ENCODE peak calls at places on chromosomes 6 and 20, in six cellular contexts. R, F, Z, X, A and T are unnamed samples.
A peak's percentile ranks its signal among the peaks of the same experiment; 100 is the strongest.

GRCh38 chr20:49096212-49096730 is 50.2 kb downstream of the CSE1L start:
- DNase-seq in R (no peak), F (no peak), Z (no peak), X (no peak), A (no peak), T (no peak)

GRCh38 chr20:32134026-32134425 is 24.5 kb downstream of the TM9SF4 start:
- DNase-seq in R (no peak), F (no peak), Z (no peak), X (no peak), A (no peak), T (no peak)

GRCh38 chr6:57159127-57159526 is 13.0 kb upstream of the BAG2 start:
- DNase-seq in R (no peak), F (no peak), Z (no peak), X (no peak), A (no peak), T (no peak)

GRCh38 chr6:3239110-3239830 is 11.8 kb upstream of the TUBB2B start:
- DNase-seq in R (no peak), F (no peak), Z (no peak), X (no peak), A (no peak), T (no peak)

GRCh38 chr6:11201772-11202512 is 30.5 kb downstream of the NEDD9 start:
- DNase-seq in R (no peak), F (no peak), Z (no peak), X (no peak), A (no peak), T (no peak)

GRCh38 chr6:41702089-41702745 is 33.2 kb downstream of the TFEB start:
- DNase-seq in R (no peak), F (no peak), Z (no peak), X (no peak), A (no peak), T (no peak)

GRCh38 chr6:108587258-108588059 is 26.7 kb downstream of the FOXO3 start:
- DNase-seq in R (no peak), F (peak; percentile 69), Z (no peak), X (no peak), A (no peak), T (no peak)

GRCh38 chr20:14406495-14406894 is 69.1 kb upstream of the FLRT3 start:
- DNase-seq in R (no peak), F (no peak), Z (no peak), X (no peak), A (no peak), T (no peak)

GRCh38 chr6:46505693-46506512 is 14.7 kb upstream of the RCAN2 start:
- DNase-seq in R (no peak), F (no peak), Z (no peak), X (no peak), A (peak; percentile 16), T (no peak)

GRCh38 chr6:128413291-128413690 is 107.1 kb downstream of the PTPRK start:
- DNase-seq in R (no peak), F (no peak), Z (no peak), X (no peak), A (no peak), T (no peak)

GRCh38 chr6:56938634-56939294 is 16.1 kb upstream of the BEND6 start:
- DNase-seq in R (no peak), F (peak; percentile 88), Z (no peak), X (no peak), A (peak; percentile 38), T (no peak)

DNA sequence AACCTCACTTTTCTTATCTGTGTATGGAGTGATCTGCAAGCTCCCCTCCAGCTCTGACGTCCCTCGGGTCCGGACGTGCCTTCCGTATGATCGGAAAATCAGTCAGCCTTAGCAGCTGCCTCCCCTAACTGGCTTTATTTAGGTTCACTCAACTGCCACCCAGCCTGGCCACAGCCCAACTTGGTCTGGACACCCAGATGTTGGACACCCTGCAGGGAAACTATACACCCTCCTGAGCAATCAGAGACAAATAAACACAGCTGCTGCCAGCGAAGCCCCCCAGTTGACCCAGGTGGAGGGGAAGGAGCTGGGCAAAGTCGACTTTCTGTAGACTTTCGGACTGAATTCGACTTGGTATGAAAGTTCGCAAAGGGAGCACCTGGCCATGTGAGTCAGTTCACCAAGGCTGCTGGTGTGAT is 28.9 kb downstream of the TBC1D7 start:
- DNase-seq in R (no peak), F (no peak), Z (peak; percentile 91), X (no peak), A (no peak), T (no peak)
- H3K4me1 ChIP-seq in R (peaks cover 23% of the 10 kb centered on the region), F (peaks cover 14% of the 10 kb centered on the region), Z (peaks cover 93% of the 10 kb centered on the region), X (peaks cover 4% of the 10 kb centered on the region), A (peaks cover 18% of the 10 kb centered on the region), T (peaks cover 12% of the 10 kb centered on the region)

DNA sequence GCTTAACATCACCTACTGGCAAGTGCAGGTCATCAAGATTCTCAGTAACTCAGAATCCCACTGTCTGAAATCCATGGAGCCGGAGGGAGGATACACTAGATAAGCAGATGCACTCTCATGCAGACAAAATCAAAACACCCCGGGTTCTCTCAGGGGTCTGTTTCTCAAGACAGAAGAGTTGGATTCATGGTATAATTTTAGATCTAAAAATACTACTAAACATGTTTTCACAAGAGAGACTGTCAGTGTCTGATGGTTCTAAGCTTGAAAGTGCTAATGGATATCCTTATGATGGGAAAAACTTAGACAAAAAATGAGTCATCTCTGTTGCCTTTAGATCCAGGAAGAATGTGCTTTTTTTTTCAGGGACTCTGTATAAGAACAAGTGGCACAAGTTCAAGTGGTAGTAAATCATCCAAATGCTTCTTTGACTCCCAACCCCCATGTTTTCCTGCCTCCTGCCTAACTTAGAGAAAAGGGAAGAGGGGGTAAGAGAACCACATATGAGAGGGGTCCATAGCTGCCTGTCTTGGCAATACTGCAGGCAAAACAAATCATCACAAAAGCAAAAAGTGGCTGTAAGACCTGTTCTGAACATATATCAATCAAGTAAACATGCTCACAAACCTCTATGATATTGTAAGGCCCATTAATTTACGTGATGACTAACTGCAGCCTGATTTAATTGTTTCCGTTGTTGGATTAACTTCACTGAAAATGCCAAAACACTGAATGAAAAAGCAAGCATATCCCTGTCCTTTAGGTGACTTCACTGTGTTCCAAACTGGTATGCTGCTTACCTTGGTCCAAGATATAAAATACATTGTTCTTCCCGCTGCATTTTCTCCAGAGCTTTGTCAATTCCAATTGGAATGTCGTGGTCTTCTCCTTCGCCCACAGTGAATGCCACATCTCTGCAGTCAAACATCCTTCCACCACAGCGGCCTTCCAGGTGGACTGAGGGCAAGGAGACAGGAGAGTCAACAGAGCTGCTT is 84.0 kb upstream of the TULP1 start:
- DNase-seq in R (peak; percentile 90), F (no peak), Z (no peak), X (no peak), A (no peak), T (no peak)
- H3K4me1 ChIP-seq in R (peaks cover 35% of the 10 kb centered on the region), F (peaks cover 28% of the 10 kb centered on the region), Z (no peaks in the 10 kb centered on the region), X (peaks cover 96% of the 10 kb centered on the region), A (peaks cover 94% of the 10 kb centered on the region), T (peaks cover 100% of the 10 kb centered on the region)

GRCh38 chr6:31730631-31731086 is 1.6 kb upstream of the DDAH2 start:
- DNase-seq in R (no peak), F (no peak), Z (no peak), X (no peak), A (no peak), T (no peak)

GRCh38 chr6:31727717-31728671 is 1.1 kb downstream of the DDAH2 start:
- DNase-seq in R (no peak), F (no peak), Z (peak; percentile 90), X (no peak), A (no peak), T (no peak)

GRCh38 chr6:31728767-31729514 is at the start of gene DDAH2:
- DNase-seq in R (no peak), F (no peak), Z (no peak), X (no peak), A (no peak), T (no peak)

GRCh38 chr6:31729979-31730630 is 1.0 kb upstream of the DDAH2 start:
- DNase-seq in R (peak; percentile 93), F (peak; percentile 95), Z (peak; percentile 82), X (peak; percentile 74), A (peak; percentile 89), T (peak; percentile 83)

GRCh38 chr6:31729515-31729978 is 448 bp upstream of the DDAH2 start:
- DNase-seq in R (peak; percentile 85), F (peak; percentile 94), Z (peak; percentile 85), X (peak; percentile 83), A (peak; percentile 89), T (peak; percentile 92)
- H3K4me1 ChIP-seq in R (peaks cover 15% of the 10 kb centered on the region), F (peaks cover 30% of the 10 kb centered on the region), Z (peaks cover 54% of the 10 kb centered on the region), X (peaks cover 35% of the 10 kb centered on the region), A (peaks cover 14% of the 10 kb centered on the region), T (peaks cover 36% of the 10 kb centered on the region)

GRCh38 chr6:139371421-139372253 is 2.8 kb downstream of the CITED2 start:
- DNase-seq in R (peak; percentile 26), F (no peak), Z (no peak), X (no peak), A (no peak), T (no peak)
- H3K4me1 ChIP-seq in R (peaks cover 43% of the 10 kb centered on the region), F (peaks cover 34% of the 10 kb centered on the region), Z (peaks cover 28% of the 10 kb centered on the region), X (peaks cover 36% of the 10 kb centered on the region), A (peaks cover 35% of the 10 kb centered on the region), T (peaks cover 54% of the 10 kb centered on the region)

GRCh38 chr20:59150821-59151251 is 12.8 kb upstream of the ZNF831 start:
- DNase-seq in R (no peak), F (no peak), Z (no peak), X (no peak), A (no peak), T (no peak)

GRCh38 chr20:59149678-59150504 is 13.7 kb upstream of the ZNF831 start:
- DNase-seq in R (no peak), F (no peak), Z (peak; percentile 39), X (peak; percentile 77), A (peak; percentile 27), T (no peak)

GRCh38 chr20:59152559-59153354 is 10.9 kb upstream of the ZNF831 start:
- DNase-seq in R (no peak), F (no peak), Z (no peak), X (no peak), A (no peak), T (no peak)

GRCh38 chr20:59151820-59152219 is 11.8 kb upstream of the ZNF831 start:
- DNase-seq in R (no peak), F (no peak), Z (no peak), X (no peak), A (no peak), T (no peak)

GRCh38 chr20:59151391-59151790 is 12.2 kb upstream of the ZNF831 start:
- DNase-seq in R (no peak), F (no peak), Z (no peak), X (no peak), A (no peak), T (no peak)
- H3K4me1 ChIP-seq in R (no peaks in the 10 kb centered on the region), F (no peaks in the 10 kb centered on the region), Z (peaks cover 8% of the 10 kb centered on the region), X (peaks cover 87% of the 10 kb centered on the region), A (peaks cover 25% of the 10 kb centered on the region), T (peaks cover 15% of the 10 kb centered on the region)